ENCODE peak calls at places on chromosome 20, in eight cellular contexts. F is WERI-Rb-1, N is HepG2, H is osteocyte, O is HL-60, R is endothelial cell, B is fibroblast of the aortic adventitia, I is nephron progenitor cell. G is an unnamed sample.

GRCh38 chr20:58449703-58450138 is 60.7 kb downstream of the VAPB start:
- DNase-seq in B (no peak), N (no peak), O (no peak), H (no peak), R (no peak), F (no peak), I (no peak), G (no peak)

GRCh38 chr20:45704969-45705637 is at the start of gene WFDC10B:
- DNase-seq in O (no peak), F (peak; percentile 68), N (no peak), B (no peak), I (no peak), R (no peak), H (no peak), G (no peak)

GRCh38 chr20:25865715-25866656 is 169.3 kb upstream of the ZNF337 start:
- DNase-seq in B (peak; percentile 68), H (no peak), O (peak; percentile 74), R (peak; percentile 77), I (peak; percentile 78), F (peak; percentile 86), N (peak; percentile 73), G (peak; percentile 70)

GRCh38 chr20:43584448-43585138 is 6.1 kb upstream of the IFT52 start:
- DNase-seq in R (no peak), N (peak; percentile 74), I (no peak), F (no peak), H (no peak), O (no peak), B (peak; percentile 77), G (no peak)

GRCh38 chr20:36542019-36542488 is 735 bp downstream of the MYL9 start:
- DNase-seq in R (peak; percentile 69), N (peak; percentile 46), B (peak; percentile 51), F (peak; percentile 62), H (no peak), O (no peak), I (peak; percentile 54), G (no peak)

GRCh38 chr20:45419188-45420091 is 3.5 kb downstream of the PIGT start:
- DNase-seq in O (no peak), H (peak; percentile 75), N (peak; percentile 35), B (peak; percentile 99), I (no peak), R (no peak), F (no peak), G (peak; percentile 47)

GRCh38 chr20:6029538-6029937 is 24.3 kb downstream of the LRRN4 start:
- DNase-seq in R (no peak), N (no peak), B (no peak), F (no peak), H (no peak), I (no peak), O (no peak), G (no peak)

GRCh38 chr20:17391108-17391771 is 139.9 kb downstream of the BFSP1 start:
- DNase-seq in R (no peak), H (no peak), O (no peak), N (no peak), F (no peak), I (no peak), B (no peak), G (no peak)

GRCh38 chr20:17822039-17822438 is 122.3 kb downstream of the BANF2 start:
- DNase-seq in I (no peak), R (no peak), F (no peak), H (no peak), B (peak; percentile 89), N (peak; percentile 87), O (no peak), G (no peak)

GRCh38 chr20:11452326-11452725 is 465.4 kb upstream of the BTBD3 start:
- DNase-seq in R (no peak), F (no peak), I (no peak), H (no peak), B (no peak), N (no peak), O (peak; percentile 66), G (no peak)

GRCh38 chr20:3314391-3314790 is 75.4 kb upstream of the SLC4A11 start:
- DNase-seq in N (no peak), B (peak; percentile 12), O (no peak), H (no peak), F (no peak), I (no peak), R (no peak), G (no peak)

GRCh38 chr20:17614812-17615644 is 45.2 kb downstream of the DSTN start:
- DNase-seq in H (no peak), F (no peak), N (no peak), R (no peak), B (no peak), I (no peak), O (peak; percentile 90), G (peak; percentile 14)

GRCh38 chr20:49325981-49326380 is 48.1 kb upstream of the ZNFX1 start:
- DNase-seq in I (no peak), F (no peak), B (peak; percentile 66), H (no peak), R (no peak), N (no peak), O (no peak), G (no peak)

GRCh38 chr20:17742426-17743130 is 42.8 kb downstream of the BANF2 start:
- DNase-seq in R (no peak), B (no peak), O (no peak), F (no peak), I (no peak), N (no peak), H (no peak), G (no peak)

GRCh38 chr20:11217322-11217989 is 543.7 kb upstream of the JAG1 start:
- DNase-seq in I (no peak), H (no peak), F (no peak), R (no peak), B (peak; percentile 81), N (no peak), O (no peak), G (no peak)

GRCh38 chr20:46027245-46027853 is 1.7 kb upstream of the SLC12A5 start:
- DNase-seq in H (no peak), O (peak; percentile 29), B (peak; percentile 72), I (peak; percentile 78), R (peak; percentile 62), N (peak; percentile 63), F (no peak), G (peak; percentile 63)

GRCh38 chr20:9978395-9979004 is 56.3 kb upstream of the ANKEF1 start:
- DNase-seq in H (no peak), F (peak; percentile 46), O (peak; percentile 52), B (peak; percentile 92), N (peak; percentile 82), R (peak; percentile 38), I (peak; percentile 28), G (peak; percentile 58)

GRCh38 chr20:53750827-53751393 is 157.3 kb upstream of the ZNF217 start:
- DNase-seq in R (no peak), F (no peak), B (peak; percentile 72), O (no peak), N (no peak), H (no peak), I (no peak), G (no peak)

GRCh38 chr20:19347943-19348456 is 135.6 kb downstream of the SLC24A3 start:
- DNase-seq in N (no peak), I (no peak), H (no peak), B (no peak), F (no peak), O (no peak), R (no peak), G (peak; percentile 28)

GRCh38 chr20:17617868-17618672 is 48.2 kb downstream of the DSTN start:
- DNase-seq in I (peak; percentile 1), N (no peak), B (no peak), R (no peak), O (no peak), H (no peak), F (no peak), G (peak; percentile 36)

DNA sequence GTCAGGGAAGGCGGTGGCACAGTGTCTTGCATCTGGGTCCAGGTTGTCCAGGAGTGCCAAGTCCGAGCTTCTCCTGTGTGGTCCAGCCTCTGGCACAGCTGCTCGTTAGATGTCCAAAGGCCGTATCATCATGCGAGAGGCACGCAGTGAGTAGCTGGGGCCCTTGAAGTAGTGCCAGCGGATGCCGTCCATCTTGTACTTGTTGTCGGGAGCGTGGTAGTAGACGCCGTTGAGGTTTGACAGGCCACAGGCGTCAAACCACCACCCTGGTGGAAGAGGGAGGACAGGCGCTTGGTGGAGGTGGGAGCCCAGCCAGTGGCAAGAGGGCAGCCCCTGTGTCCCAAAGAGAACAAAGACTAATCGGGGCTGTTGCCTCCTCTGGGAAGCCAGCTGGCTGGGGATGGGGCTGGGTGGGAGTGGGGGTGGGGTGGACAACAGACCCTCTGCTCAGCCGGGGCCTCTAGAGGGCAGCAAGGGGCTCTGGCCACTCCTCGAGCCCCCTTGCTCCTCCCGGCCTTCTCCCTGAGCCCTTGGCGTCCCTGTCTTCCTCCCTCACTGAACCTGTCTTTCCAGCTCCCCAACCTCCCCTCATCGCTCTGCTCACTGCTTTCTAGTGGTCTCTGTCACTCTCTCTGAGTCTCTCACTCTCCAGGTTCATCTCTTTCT is 39.5 kb downstream of the FAM110A start:
- DNase-seq in N (no peak), B (no peak), I (peak; percentile 41), F (peak; percentile 74), O (no peak), H (no peak), R (peak; percentile 34), G (no peak)
- TF ChIP-seq CTCF in N (peak; percentile 26), B (no peak), I (peak; percentile 34), F (peak; percentile 76), O (no peak), H (no peak), R (no peak), G (no peak)

GRCh38 chr20:7155794-7156193 is 388.3 kb downstream of the BMP2 start:
- DNase-seq in R (no peak), O (no peak), N (no peak), F (no peak), H (no peak), B (no peak), I (no peak), G (no peak)

GRCh38 chr20:7159903-7160302 is 392.4 kb downstream of the BMP2 start:
- DNase-seq in R (no peak), I (no peak), H (no peak), O (no peak), F (no peak), N (no peak), B (peak; percentile 17), G (no peak)

GRCh38 chr20:7161690-7162089 is 394.2 kb downstream of the BMP2 start:
- DNase-seq in B (peak; percentile 36), I (no peak), H (no peak), F (peak; percentile 6), N (peak; percentile 38), O (peak; percentile 8), R (peak; percentile 7), G (no peak)
- TF ChIP-seq CTCF in B (peak; percentile 48), I (peak; percentile 31), H (peak; percentile 47), F (peak; percentile 27), N (peak; percentile 59), O (no peak), R (peak; percentile 46), G (no peak)

GRCh38 chr20:50958733-50959542 is at the start of gene MOCS3:
- DNase-seq in N (peak; percentile 97), F (peak; percentile 80), R (peak; percentile 73), H (peak; percentile 90), B (peak; percentile 96), I (peak; percentile 73), O (peak; percentile 92), G (peak; percentile 90)
- TF ChIP-seq CTCF in N (peak; percentile 14), F (no peak), R (no peak), H (no peak), B (no peak), I (no peak), O (no peak), G (no peak)

DNA sequence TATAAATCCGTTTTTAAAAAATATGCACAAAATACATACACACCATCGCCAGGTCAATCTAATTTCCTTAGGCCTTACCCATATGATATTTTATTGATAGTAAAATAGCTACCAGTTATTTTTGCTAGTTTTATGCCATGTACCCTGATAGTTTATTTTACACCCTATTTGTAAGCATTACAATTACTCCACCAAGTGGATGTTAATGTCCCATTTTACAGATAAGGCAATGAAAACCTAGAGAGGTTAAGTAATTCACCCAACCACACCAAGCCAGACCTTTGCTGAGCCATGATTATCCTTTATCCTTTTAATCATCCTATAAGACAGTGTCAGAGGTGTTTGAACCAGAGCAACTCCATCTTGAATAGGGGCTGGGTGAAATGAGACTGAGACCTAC is 86.8 kb downstream of the CBLN4 start:
- DNase-seq in N (no peak), O (no peak), F (no peak), R (no peak), I (no peak), H (no peak), B (no peak), G (no peak)
- TF ChIP-seq CTCF in N (no peak), O (no peak), F (no peak), R (no peak), I (no peak), H (no peak), B (no peak), G (no peak)

G was measured in GM13976.